ENCODE peak calls at places on chromosome 18, in four cellular contexts. T is GM12878, P is HepG2, R is SK-N-SH. Y is an unnamed sample.

GRCh38 chr18:48766487-48766886 is 184.3 kb downstream of the SMAD7 start:
- DNase-seq in P (no peak), T (no peak), R (no peak), Y (no peak)

GRCh38 chr18:55346961-55347740 is 240.8 kb downstream of the TCF4 start:
- DNase-seq in T (no peak), R (peak; percentile 27), P (no peak), Y (no peak)

GRCh38 chr18:10579079-10579867 is 53.4 kb downstream of the NAPG start:
- DNase-seq in R (no peak), P (no peak), T (no peak), Y (no peak)

GRCh38 chr18:73962251-73962650 is 185.4 kb downstream of the FBXO15 start:
- DNase-seq in T (no peak), P (no peak), R (no peak), Y (no peak)

GRCh38 chr18:42274488-42275137 is 319.6 kb downstream of the PIK3C3 start:
- DNase-seq in T (no peak), P (peak; percentile 62), R (peak; percentile 54), Y (no peak)

GRCh38 chr18:55265916-55266488 is 306.7 kb upstream of the CCDC68 start:
- DNase-seq in P (no peak), R (no peak), T (peak; percentile 59), Y (no peak)

GRCh38 chr18:51668101-51668500 is 470.6 kb upstream of the MEX3C start:
- DNase-seq in R (peak; percentile 65), P (peak; percentile 41), T (no peak), Y (peak; percentile 11)

GRCh38 chr18:42275138-42275535 is 320.1 kb downstream of the PIK3C3 start:
- DNase-seq in R (no peak), P (no peak), T (no peak), Y (no peak)

GRCh38 chr18:26839609-26840008 is 25.9 kb downstream of the AQP4 start:
- DNase-seq in P (no peak), R (no peak), T (no peak), Y (no peak)

GRCh38 chr18:12233378-12233777 is 20.8 kb upstream of the CIDEA start:
- DNase-seq in R (no peak), P (no peak), T (no peak), Y (no peak)

GRCh38 chr18:25392199-25392598 is 40.2 kb upstream of the ZNF521 start:
- DNase-seq in R (no peak), T (no peak), P (no peak), Y (no peak)

GRCh38 chr18:50662177-50662576 is 102.3 kb downstream of the MAPK4 start:
- DNase-seq in R (peak; percentile 39), P (peak; percentile 21), T (no peak), Y (peak; percentile 36)

GRCh38 chr18:48328473-48329205 is 80.5 kb downstream of the ZBTB7C start:
- DNase-seq in P (no peak), T (no peak), R (no peak), Y (no peak)

GRCh38 chr18:40867452-40867851 is 1087.6 kb upstream of the PIK3C3 start:
- DNase-seq in T (no peak), P (no peak), R (no peak), Y (peak; percentile 40)

GRCh38 chr18:59629894-59630293 is 67.3 kb downstream of the CCBE1 start:
- DNase-seq in R (no peak), T (no peak), P (no peak), Y (no peak)

GRCh38 chr18:78390985-78391384 is 588.6 kb upstream of the SALL3 start:
- DNase-seq in T (no peak), P (no peak), R (no peak), Y (no peak)

GRCh38 chr18:3254725-3255124 is 7.1 kb downstream of the MYL12A start:
- DNase-seq in P (no peak), R (no peak), T (no peak), Y (no peak)

GRCh38 chr18:6174983-6175382 is 239.7 kb downstream of the L3MBTL4 start:
- DNase-seq in R (no peak), T (no peak), P (no peak), Y (no peak)

GRCh38 chr18:39313992-39314391 is 1748.4 kb upstream of the CELF4 start:
- DNase-seq in R (no peak), P (no peak), T (no peak), Y (no peak)

GRCh38 chr18:7152485-7152884 is 34.9 kb upstream of the LAMA1 start:
- DNase-seq in R (no peak), P (no peak), T (no peak), Y (no peak)

GRCh38 chr18:13452448-13452811 is 233.9 kb downstream of the LDLRAD4 start:
- DNase-seq in R (no peak), P (no peak), T (no peak), Y (peak; percentile 10)

GRCh38 chr18:29164993-29165599 is 988.2 kb upstream of the CDH2 start:
- DNase-seq in R (no peak), T (no peak), P (peak; percentile 13), Y (peak; percentile 57)

GRCh38 chr18:13422541-13423147 is 204.1 kb downstream of the LDLRAD4 start:
- DNase-seq in R (no peak), T (no peak), P (no peak), Y (no peak)

GRCh38 chr18:51068111-51068510 is 38.1 kb downstream of the SMAD4 start:
- DNase-seq in P (no peak), T (no peak), R (no peak), Y (no peak)

GRCh38 chr18:74499633-74500032 is 3.5 kb downstream of the CNDP2 start:
- DNase-seq in R (no peak), P (no peak), T (peak; percentile 37), Y (no peak)

GRCh38 chr18:13398631-13399030 is 180.1 kb downstream of the LDLRAD4 start:
- DNase-seq in R (no peak), T (no peak), P (no peak), Y (no peak)

GRCh38 chr18:21933931-21934765 is 193.6 kb downstream of the MIB1 start:
- DNase-seq in P (no peak), R (no peak), T (no peak), Y (no peak)
- TF ChIP-seq CTCF in P (no peak), R (no peak), T (no peak), Y (no peak)

GRCh38 chr18:44742126-44742525 is 61.4 kb downstream of the SETBP1 start:
- DNase-seq in T (no peak), R (no peak), P (no peak), Y (no peak)

GRCh38 chr18:44747157-44747556 is 66.5 kb downstream of the SETBP1 start:
- DNase-seq in P (no peak), R (no peak), T (no peak), Y (no peak)

GRCh38 chr18:44743626-44744025 is 62.9 kb downstream of the SETBP1 start:
- DNase-seq in R (peak; percentile 10), P (no peak), T (no peak), Y (no peak)

GRCh38 chr18:44742741-44743311 is 62.1 kb downstream of the SETBP1 start:
- DNase-seq in R (peak; percentile 66), T (no peak), P (no peak), Y (no peak)

DNA sequence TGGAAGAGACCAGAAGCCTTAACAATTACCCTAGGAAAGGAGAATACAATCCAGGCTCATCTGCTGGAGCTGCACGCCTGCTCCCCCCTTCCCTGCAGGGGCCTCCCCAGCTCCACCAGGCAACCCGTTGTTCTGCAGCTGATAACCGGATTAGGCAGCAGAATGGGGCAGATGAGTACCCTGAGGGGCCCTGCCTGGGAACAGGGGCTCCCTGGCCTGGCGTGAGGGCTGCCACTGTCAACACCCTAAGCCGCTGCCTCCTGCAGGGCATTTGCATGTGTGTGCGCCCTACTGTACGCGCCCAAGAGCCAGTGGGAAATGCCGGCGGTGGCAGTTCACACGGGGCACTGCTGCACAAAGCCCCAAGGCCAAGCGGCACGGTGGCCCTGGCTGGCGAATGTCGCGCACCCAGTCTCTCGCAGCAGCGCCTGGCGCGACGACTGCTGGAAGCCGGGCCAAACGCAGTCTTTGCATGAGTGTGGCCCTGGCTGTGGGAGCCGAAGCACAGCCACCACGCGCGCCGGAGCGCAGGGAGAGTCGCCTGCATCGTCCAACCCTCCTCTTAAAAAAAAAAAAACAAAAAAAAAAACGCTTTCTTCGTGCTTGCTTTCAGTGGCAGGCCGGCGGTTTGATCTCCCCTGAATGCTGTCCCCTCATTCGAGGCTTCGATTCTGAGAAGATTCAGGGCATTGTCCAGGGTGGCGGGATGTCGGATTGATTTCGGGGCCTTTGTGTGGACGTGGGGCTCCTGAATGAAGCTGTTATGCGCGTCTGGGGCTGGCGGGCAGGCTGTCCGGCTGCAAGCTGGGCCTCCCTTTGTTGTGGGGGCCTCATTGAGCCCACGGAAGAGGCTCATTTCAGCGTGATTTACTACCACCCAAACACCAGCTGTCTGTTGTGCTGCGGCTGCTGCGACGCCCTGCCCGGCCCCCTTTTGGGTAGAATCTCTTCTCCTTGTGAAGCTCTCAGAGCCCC is 63.8 kb downstream of the SETBP1 start:
- DNase-seq in P (no peak), T (no peak), R (peak; percentile 84), Y (no peak)
- TF ChIP-seq USF2 in P (no peak), T (no peak), R (no peak), Y (no peak)

GRCh38 chr18:79626905-79627749 is 52.5 kb upstream of the CTDP1 start:
- DNase-seq in P (no peak), T (no peak), R (no peak), Y (no peak)

GRCh38 chr18:79625195-79625923 is 54.2 kb upstream of the CTDP1 start:
- DNase-seq in T (peak; percentile 79), P (no peak), R (no peak), Y (no peak)

GRCh38 chr18:79625924-79626561 is 53.6 kb upstream of the CTDP1 start:
- DNase-seq in T (no peak), P (no peak), R (no peak), Y (no peak)

GRCh38 chr18:79621501-79621900 is 58.1 kb upstream of the CTDP1 start:
- DNase-seq in T (no peak), R (no peak), P (no peak), Y (no peak)

GRCh38 chr18:79624356-79624961 is 55.1 kb upstream of the CTDP1 start:
- DNase-seq in P (no peak), R (no peak), T (peak; percentile 13), Y (no peak)
- TF ChIP-seq PBX3 in P (no peak), R (no peak), T (no peak), Y (no peak)

GRCh38 chr18:63844254-63844653 is 43.3 kb upstream of the SERPINB2 start:
- DNase-seq in T (no peak), R (no peak), P (no peak), Y (peak; percentile 43)
- TF ChIP-seq CTCF in T (peak; percentile 47), R (peak; percentile 75), P (peak; percentile 41), Y (peak; percentile 43)

Y was measured in A549.